ENCODE peak calls at places on chromosomes 6 and 20, in four cellular contexts. One of them, this sample, is unnamed.

GRCh38 chr20:13563854-13564253 is 74.9 kb downstream of the TASP1 start:
- DNase-seq in fibroblast of pulmonary artery: no peak
- DNase-seq in cardiac fibroblast: no peak
- DNase-seq in AG10803: no peak
- DNase-seq in this sample: no peak

GRCh38 chr6:122388945-122389344 is 10.5 kb upstream of the HSF2 start:
- DNase-seq in AG10803: no peak
- DNase-seq in cardiac fibroblast: no peak
- DNase-seq in fibroblast of pulmonary artery: no peak
- DNase-seq in this sample: no peak

GRCh38 chr6:158000530-158001307 is 19.1 kb downstream of the SYNJ2 start:
- DNase-seq in cardiac fibroblast: no peak
- DNase-seq in AG10803: no peak
- DNase-seq in fibroblast of pulmonary artery: no peak
- DNase-seq in this sample: no peak

GRCh38 chr6:36959555-36960250 is 5.2 kb downstream of the PI16 start:
- DNase-seq in AG10803: no peak
- DNase-seq in fibroblast of pulmonary artery: no peak
- DNase-seq in cardiac fibroblast: no peak
- DNase-seq in this sample: no peak

GRCh38 chr6:46893648-46894047 is 28.1 kb downstream of the ADGRF5 start:
- DNase-seq in fibroblast of pulmonary artery: no peak
- DNase-seq in cardiac fibroblast: peak; percentile 41
- DNase-seq in AG10803: no peak
- DNase-seq in this sample: no peak

GRCh38 chr6:13702809-13703302 is 8.8 kb downstream of the RANBP9 start:
- DNase-seq in cardiac fibroblast: no peak
- DNase-seq in fibroblast of pulmonary artery: no peak
- DNase-seq in AG10803: no peak
- DNase-seq in this sample: no peak

GRCh38 chr20:63549679-63550282 is 2.2 kb upstream of the SRMS start:
- DNase-seq in cardiac fibroblast: no peak
- DNase-seq in AG10803: no peak
- DNase-seq in fibroblast of pulmonary artery: no peak
- DNase-seq in this sample: no peak

GRCh38 chr6:4607793-4608192 is 168.4 kb upstream of the CDYL start:
- DNase-seq in cardiac fibroblast: no peak
- DNase-seq in AG10803: no peak
- DNase-seq in fibroblast of pulmonary artery: no peak
- DNase-seq in this sample: no peak

GRCh38 chr20:5535211-5535756 is 214.9 kb upstream of the SHLD1 start:
- DNase-seq in cardiac fibroblast: peak; percentile 97
- DNase-seq in AG10803: peak; percentile 95
- DNase-seq in fibroblast of pulmonary artery: peak; percentile 98
- DNase-seq in this sample: peak; percentile 86

GRCh38 chr20:14193885-14194284 is 143.5 kb downstream of the FLRT3 start:
- DNase-seq in cardiac fibroblast: no peak
- DNase-seq in AG10803: no peak
- DNase-seq in fibroblast of pulmonary artery: peak; percentile 3
- DNase-seq in this sample: no peak

GRCh38 chr20:6142348-6142993 is 19.6 kb upstream of the FERMT1 start:
- DNase-seq in fibroblast of pulmonary artery: peak; percentile 79
- DNase-seq in AG10803: peak; percentile 65
- DNase-seq in cardiac fibroblast: peak; percentile 74
- DNase-seq in this sample: peak; percentile 79

GRCh38 chr6:14693301-14694192 is 552.3 kb upstream of the JARID2 start:
- DNase-seq in cardiac fibroblast: no peak
- DNase-seq in AG10803: no peak
- DNase-seq in fibroblast of pulmonary artery: no peak
- DNase-seq in this sample: no peak

GRCh38 chr6:34592208-34592952 is 36.3 kb upstream of the SPDEF start:
- DNase-seq in fibroblast of pulmonary artery: no peak
- DNase-seq in cardiac fibroblast: no peak
- DNase-seq in AG10803: no peak
- DNase-seq in this sample: no peak

GRCh38 chr6:106568518-106568917 is 60.8 kb downstream of the RTN4IP1 start:
- DNase-seq in AG10803: no peak
- DNase-seq in fibroblast of pulmonary artery: no peak
- DNase-seq in cardiac fibroblast: no peak
- DNase-seq in this sample: peak; percentile 68

GRCh38 chr20:35058184-35058583 is 34.4 kb downstream of the TRPC4AP start:
- DNase-seq in fibroblast of pulmonary artery: no peak
- DNase-seq in AG10803: no peak
- DNase-seq in cardiac fibroblast: no peak
- DNase-seq in this sample: no peak

GRCh38 chr6:7309050-7309449 is 3.9 kb downstream of the SSR1 start:
- DNase-seq in fibroblast of pulmonary artery: no peak
- DNase-seq in AG10803: no peak
- DNase-seq in cardiac fibroblast: no peak
- DNase-seq in this sample: no peak

GRCh38 chr6:138647006-138647405 is 126.6 kb upstream of the CCDC28A start:
- DNase-seq in AG10803: peak; percentile 76
- DNase-seq in cardiac fibroblast: peak; percentile 84
- DNase-seq in fibroblast of pulmonary artery: peak; percentile 90
- DNase-seq in this sample: peak; percentile 35

GRCh38 chr6:84645563-84646266 is 118.7 kb downstream of the TBX18 start:
- DNase-seq in AG10803: peak; percentile 73
- DNase-seq in cardiac fibroblast: peak; percentile 46
- DNase-seq in fibroblast of pulmonary artery: peak; percentile 59
- DNase-seq in this sample: peak; percentile 80

GRCh38 chr6:103327079-103327478 is 1532.6 kb downstream of the HACE1 start:
- DNase-seq in AG10803: no peak
- DNase-seq in cardiac fibroblast: no peak
- DNase-seq in fibroblast of pulmonary artery: no peak
- DNase-seq in this sample: no peak

DNA sequence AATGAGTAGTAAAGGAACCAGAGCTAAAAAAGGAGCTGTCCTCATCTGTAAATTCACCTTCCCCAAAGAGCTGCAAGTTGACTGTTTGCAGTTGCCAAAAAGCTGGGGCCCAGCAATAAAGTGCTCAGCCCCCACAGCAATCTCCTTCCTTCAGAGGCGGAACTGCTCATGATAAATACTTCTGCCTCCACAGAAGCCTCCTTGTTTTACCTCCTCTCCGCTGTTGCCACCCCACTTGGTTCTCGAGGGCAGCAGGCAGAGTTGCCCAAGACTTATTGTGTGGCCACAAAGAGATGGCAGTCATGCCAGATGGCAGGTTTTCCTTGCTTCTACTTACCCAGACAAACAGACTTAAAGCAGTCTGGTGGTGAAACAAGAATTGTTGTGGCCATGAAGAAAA is 66.3 kb downstream of the SLX4IP start:
- DNase-seq in AG10803: peak; percentile 21
- DNase-seq in fibroblast of pulmonary artery: no peak
- DNase-seq in cardiac fibroblast: no peak
- DNase-seq in this sample: no peak
- H3K4me3 ChIP-seq in AG10803: no peak overlapping the region
- H3K4me3 ChIP-seq in fibroblast of pulmonary artery: no peak overlapping the region
- H3K4me3 ChIP-seq in cardiac fibroblast: no peak overlapping the region
- H3K4me3 ChIP-seq in this sample: no peak overlapping the region

GRCh38 chr6:169212897-169213813 is 40.5 kb downstream of the THBS2 start:
- DNase-seq in AG10803: peak; percentile 83
- DNase-seq in cardiac fibroblast: peak; percentile 92
- DNase-seq in fibroblast of pulmonary artery: peak; percentile 89
- DNase-seq in this sample: peak; percentile 89
- TF ChIP-seq CTCF in AG10803: peak; percentile 50
- TF ChIP-seq CTCF in cardiac fibroblast: peak; percentile 31
- TF ChIP-seq CTCF in fibroblast of pulmonary artery: peak; percentile 34
- TF ChIP-seq CTCF in this sample: peak; percentile 9

GRCh38 chr6:142885182-142885867 is 59.7 kb downstream of the HIVEP2 start:
- DNase-seq in cardiac fibroblast: peak; percentile 96
- DNase-seq in AG10803: peak; percentile 93
- DNase-seq in fibroblast of pulmonary artery: peak; percentile 99
- DNase-seq in this sample: peak; percentile 91
- H3K4me3 ChIP-seq in cardiac fibroblast: peak overlapping the region; percentile 29
- H3K4me3 ChIP-seq in AG10803: peak overlapping the region; percentile 52
- H3K4me3 ChIP-seq in fibroblast of pulmonary artery: peak overlapping the region; percentile 42
- H3K4me3 ChIP-seq in this sample: peak overlapping the region; percentile 39

DNA sequence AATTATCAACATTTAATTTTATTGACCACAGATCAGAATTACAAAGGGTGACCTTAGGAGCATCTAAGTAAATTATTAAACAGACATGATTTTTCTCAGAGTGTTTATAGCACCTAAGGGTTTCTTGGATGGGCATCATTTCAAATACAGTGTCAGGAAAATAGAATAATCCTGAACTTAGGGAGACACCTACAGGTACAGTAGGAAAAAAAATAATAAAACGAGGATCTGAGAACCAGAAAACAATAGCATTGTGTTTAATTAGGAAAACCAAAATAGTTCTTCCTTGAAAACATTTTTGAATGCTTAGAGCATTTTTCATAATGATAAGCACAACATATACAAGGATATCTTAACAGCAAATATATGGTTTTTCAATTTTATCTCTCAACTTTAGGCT is 39.2 kb downstream of the MMUT start:
- DNase-seq in cardiac fibroblast: peak; percentile 64
- DNase-seq in AG10803: no peak
- DNase-seq in fibroblast of pulmonary artery: peak; percentile 50
- DNase-seq in this sample: peak; percentile 7
- TF ChIP-seq CTCF in cardiac fibroblast: no peak
- TF ChIP-seq CTCF in AG10803: no peak
- TF ChIP-seq CTCF in fibroblast of pulmonary artery: peak; percentile 25
- TF ChIP-seq CTCF in this sample: no peak

DNA sequence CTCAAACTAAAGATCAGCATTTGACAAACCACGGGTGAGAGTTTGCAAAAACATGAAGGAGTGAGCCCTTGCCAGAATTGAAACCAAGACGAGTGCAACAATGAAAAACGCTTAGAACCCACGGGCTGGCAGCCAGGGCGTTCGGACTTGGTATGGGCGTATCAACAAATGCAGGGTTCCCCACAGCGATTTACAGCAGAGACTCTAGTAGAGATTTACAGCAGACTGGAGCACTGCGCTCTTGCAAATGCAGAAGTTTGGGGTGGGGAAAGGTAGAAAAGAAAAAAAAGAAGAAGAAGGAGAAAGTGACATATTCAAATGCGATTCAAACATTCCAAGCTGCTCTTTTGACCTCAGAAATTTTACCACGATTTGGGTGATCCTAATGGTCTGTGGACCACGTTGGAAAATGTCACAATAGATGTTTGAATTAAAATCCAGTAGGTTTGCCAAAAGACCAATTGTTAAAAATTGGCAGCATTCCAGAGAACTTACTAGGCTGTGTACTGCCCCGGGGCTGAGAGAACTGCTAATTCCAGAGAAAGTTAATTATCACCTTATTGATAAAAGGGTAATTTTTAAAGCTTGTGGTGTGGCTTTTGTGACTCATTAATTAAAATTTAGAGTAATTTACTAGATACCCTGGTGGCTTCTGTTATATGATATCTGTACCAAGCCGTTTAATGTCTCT is 3.4 kb downstream of the SCML4 start:
- DNase-seq in cardiac fibroblast: peak; percentile 37
- DNase-seq in fibroblast of pulmonary artery: peak; percentile 37
- DNase-seq in AG10803: peak; percentile 17
- DNase-seq in this sample: peak; percentile 36
- H3K4me3 ChIP-seq in cardiac fibroblast: peak overlapping the region; percentile 2
- H3K4me3 ChIP-seq in fibroblast of pulmonary artery: peak overlapping the region; percentile 14
- H3K4me3 ChIP-seq in AG10803: peak overlapping the region; percentile 26
- H3K4me3 ChIP-seq in this sample: no peak overlapping the region